ENCODE peak calls at places on chromosomes 12 and 14, in four cellular contexts. P is A549, J is MCF 10A, S is midbrain. C is an unnamed sample.

GRCh38 chr12:92244036-92244435 is 98.4 kb upstream of the BTG1 start:
- DNase-seq in P (no peak), J (peak), S (peak), C (no peak)

GRCh38 chr14:23364604-23365352 is at the start of gene EFS:
- DNase-seq in P (no peak), J (no peak), S (peak), C (no peak)

GRCh38 chr14:81033841-81034240 is 78.4 kb downstream of the TSHR start:
- DNase-seq in P (no peak), J (no peak), S (peak), C (no peak)

GRCh38 chr14:106691601-106692291 is 1165.4 kb downstream of the TMEM121 start:
- DNase-seq in P (no peak), J (no peak), S (no peak), C (peak)

GRCh38 chr12:76032043-76032981 is 736 bp upstream of the PHLDA1 start:
- DNase-seq in P (peak), J (peak), S (peak), C (no peak)

GRCh38 chr12:81492131-81492720 is 266.9 kb downstream of the PPFIA2 start:
- DNase-seq in P (no peak), J (peak), S (no peak), C (no peak)

GRCh38 chr12:124026755-124027745 is 54.0 kb downstream of the ZNF664 start:
- DNase-seq in P (no peak), J (peak), S (no peak), C (no peak)

GRCh38 chr14:25953532-25954144 is 644.2 kb downstream of the NOVA1 start:
- DNase-seq in P (no peak), J (peak), S (no peak), C (no peak)

GRCh38 chr12:58299371-58299770 is 358.0 kb downstream of the ATP23 start:
- DNase-seq in P (no peak), J (no peak), S (no peak), C (no peak)

GRCh38 chr14:55780156-55780946 is 200.3 kb downstream of the KTN1 start:
- DNase-seq in P (no peak), J (peak), S (no peak), C (no peak)

GRCh38 chr12:32158525-32158924 is 51.9 kb downstream of the BICD1 start:
- DNase-seq in P (no peak), J (no peak), S (no peak), C (no peak)

GRCh38 chr12:132847363-132848356 is 19.0 kb upstream of the GOLGA3 start:
- DNase-seq in P (no peak), J (no peak), S (no peak), C (no peak)

GRCh38 chr14:34027990-34028490 is 77.2 kb upstream of the EGLN3 start:
- DNase-seq in P (no peak), J (no peak), S (no peak), C (no peak)